ENCODE peak calls at places on chromosomes 6 and 20, in five cellular contexts. D, N, O, V and J are unnamed samples. For H3K27me3 and H3K4me1, the result is how much of the 10 kb centered on the place peaks cover.

GRCh38 chr6:56246941-56247653 is at the start of gene COL21A1:
- DNase-seq in D (peak), N (peak), O (peak), V (peak), J (peak)

GRCh38 chr6:113630738-113631535 is 226.2 kb upstream of the MARCKS start:
- DNase-seq in D (no peak), N (peak), O (peak), V (no peak), J (no peak)

GRCh38 chr6:73798592-73798991 is 102.6 kb downstream of the CD109 start:
- DNase-seq in D (no peak), N (no peak), O (peak), V (peak), J (peak)

GRCh38 chr20:37266940-37267683 is 5.5 kb upstream of the GHRH start:
- DNase-seq in D (no peak), N (no peak), O (no peak), V (no peak), J (no peak)

GRCh38 chr6:148134566-148134965 is 208.1 kb upstream of the SASH1 start:
- DNase-seq in D (no peak), N (no peak), O (no peak), V (no peak), J (no peak)

GRCh38 chr6:15960740-15961629 is 167.9 kb upstream of the MYLIP start:
- DNase-seq in D (no peak), N (no peak), O (no peak), V (no peak), J (no peak)

GRCh38 chr20:21184810-21185209 is 58.9 kb downstream of the KIZ start:
- DNase-seq in D (no peak), N (no peak), O (peak), V (no peak), J (peak)

GRCh38 chr6:54992789-54993188 is 146.2 kb downstream of the FAM83B start:
- DNase-seq in D (no peak), N (peak), O (no peak), V (no peak), J (no peak)

GRCh38 chr20:61254881-61255589 is 3.0 kb downstream of the CDH4 start:
- DNase-seq in D (no peak), N (no peak), O (peak), V (no peak), J (no peak)
- H3K27me3 ChIP-seq in D (under half), N (under half), O (under half), V (under half), J (under half)

GRCh38 chr6:17679726-17680125 is 27.0 kb downstream of the NUP153 start:
- DNase-seq in D (no peak), N (no peak), O (no peak), V (no peak), J (no peak)
- H3K27ac ChIP-seq in D (no peak), N (no peak), O (no peak), V (no peak), J (no peak)

DNA sequence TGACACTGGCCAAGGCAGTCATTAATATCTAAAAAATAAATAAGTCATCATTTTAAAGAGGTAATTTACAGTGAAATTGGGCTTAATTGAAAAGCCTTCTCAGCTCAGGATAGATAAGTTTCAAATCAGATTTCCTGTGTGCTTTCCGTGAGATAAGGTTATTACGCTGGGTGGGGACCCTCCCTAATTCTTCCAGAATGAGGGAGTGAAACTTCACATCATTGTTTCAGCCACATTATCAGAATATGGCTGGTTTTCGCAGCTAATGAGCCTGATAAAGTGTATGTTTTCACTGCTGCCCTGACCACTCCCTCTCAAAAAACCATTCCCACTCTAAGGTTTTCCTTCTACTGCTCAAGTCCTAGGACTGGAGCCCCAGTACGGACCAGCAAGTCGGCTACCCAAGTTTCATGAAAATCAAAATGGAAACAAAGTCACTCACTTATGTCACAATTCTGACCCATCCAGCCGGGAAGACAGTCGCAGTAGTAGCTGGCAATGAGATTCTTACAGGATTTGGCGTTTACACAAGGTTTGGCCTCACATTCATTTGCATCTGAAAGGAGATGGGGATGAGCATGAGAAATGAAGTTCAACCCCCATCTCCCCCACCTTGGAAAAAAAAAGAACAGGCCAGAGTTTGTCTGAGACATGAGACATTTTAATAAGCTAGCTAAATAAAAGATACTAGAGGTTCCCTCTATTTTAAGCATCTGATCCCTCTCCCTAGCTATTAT is 24.6 kb downstream of the JAG1 start:
- DNase-seq in D (no peak), N (no peak), O (no peak), V (no peak), J (no peak)
- H3K4me1 ChIP-seq in D (under half), N (under half), O (under half), V (under half), J (under half)

GRCh38 chr20:32018269-32019155 is 8.3 kb downstream of the CCM2L start:
- DNase-seq in D (peak), N (peak), O (no peak), V (peak), J (peak)

GRCh38 chr20:32017711-32018251 is 7.5 kb downstream of the CCM2L start:
- DNase-seq in D (peak), N (peak), O (no peak), V (peak), J (no peak)

GRCh38 chr20:32019156-32019510 is 8.9 kb downstream of the CCM2L start:
- DNase-seq in D (peak), N (peak), O (no peak), V (no peak), J (no peak)

GRCh38 chr20:32019563-32020463 is 9.6 kb downstream of the CCM2L start:
- DNase-seq in D (no peak), N (no peak), O (no peak), V (no peak), J (no peak)

DNA sequence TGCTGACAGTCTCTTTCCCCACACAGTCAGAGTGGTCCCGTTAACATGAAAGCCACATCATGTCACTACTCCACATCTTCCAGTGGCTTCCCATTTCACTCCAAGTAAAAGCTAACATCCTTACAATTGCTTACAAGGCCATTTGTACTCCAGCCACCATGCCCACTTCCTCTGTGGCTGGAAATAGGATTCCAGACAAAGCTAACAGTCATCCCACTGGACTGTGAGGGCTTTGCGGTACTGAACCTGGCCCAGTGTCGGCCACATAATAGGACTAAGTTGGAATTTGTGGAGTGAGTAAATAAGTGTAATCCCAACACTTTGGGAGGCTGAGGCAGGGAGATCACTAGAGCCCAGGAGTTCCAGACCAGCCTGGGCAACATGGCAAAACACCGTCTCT is 10.9 kb downstream of the CCM2L start:
- DNase-seq in D (no peak), N (no peak), O (no peak), V (no peak), J (no peak)
- H3K27me3 ChIP-seq in D (under half), N (under half), O (under half), V (under half), J (under half)

GRCh38 chr20:50516935-50517816 is 7.0 kb downstream of the PTPN1 start:
- DNase-seq in D (no peak), N (no peak), O (no peak), V (no peak), J (no peak)
- H3K27ac ChIP-seq in D (peak), N (no peak), O (no peak), V (peak), J (no peak)

DNA sequence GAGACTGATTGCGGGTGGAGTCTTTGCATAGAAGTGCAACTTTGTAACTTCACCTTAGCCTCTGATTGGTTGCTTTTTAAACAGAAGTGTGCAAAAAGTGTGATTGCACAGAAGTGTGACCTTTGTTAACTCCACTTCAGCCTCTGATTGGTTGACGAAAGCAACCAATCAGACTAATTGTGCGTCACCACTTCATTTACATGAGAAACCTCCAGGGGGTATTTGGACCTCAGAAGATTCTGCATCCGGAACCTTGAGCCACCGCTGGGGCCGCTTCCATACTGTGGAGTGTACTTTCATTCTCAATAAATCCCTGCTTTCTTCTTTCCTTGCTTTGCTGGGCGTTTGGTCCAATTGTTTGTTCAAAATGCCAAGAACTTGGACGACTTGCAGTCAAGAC is 1.6 kb upstream of the HECA start:
- DNase-seq in D (no peak), N (peak), O (no peak), V (no peak), J (peak)
- H3K4me1 ChIP-seq in D (under half), N (under half), O (under half), V (under half), J (under half)

GRCh38 chr20:24691901-24692351 is 222.5 kb downstream of the SYNDIG1 start:
- DNase-seq in D (no peak), N (no peak), O (no peak), V (no peak), J (no peak)
- H3K27me3 ChIP-seq in D (under half), N (under half), O (under half), V (under half), J (under half)

GRCh38 chr6:155038104-155038503 is 43.0 kb downstream of the TIAM2 start:
- DNase-seq in D (no peak), N (no peak), O (no peak), V (no peak), J (no peak)
- H3K27ac ChIP-seq in D (no peak), N (no peak), O (no peak), V (no peak), J (no peak)